ENCODE peak calls at places on chromosomes 16 and 17, in nine cellular contexts. W, M, P, J, I, S, D, R and K are unnamed samples.

GRCh38 chr16:66052745-66053144 is 313.7 kb upstream of the CDH5 start:
- DNase-seq in W (no peak), M (no peak), P (no peak), J (no peak), I (no peak), S (no peak), D (no peak), R (no peak), K (peak; percentile 5)

GRCh38 chr16:19005561-19006445 is 22.1 kb downstream of the TMC7 start:
- DNase-seq in W (no peak), M (peak; percentile 24), P (no peak), J (no peak), I (peak; percentile 95), S (no peak), D (no peak), R (peak; percentile 57), K (peak; percentile 95)

GRCh38 chr16:13864689-13865088 is 55.3 kb upstream of the ERCC4 start:
- DNase-seq in W (no peak), M (no peak), P (no peak), J (no peak), I (no peak), S (no peak), D (no peak), R (no peak), K (no peak)

GRCh38 chr16:61042736-61043135 is 993.5 kb downstream of the CDH8 start:
- DNase-seq in W (no peak), M (no peak), P (no peak), J (no peak), I (no peak), S (no peak), D (no peak), R (peak; percentile 73), K (no peak)

GRCh38 chr16:2824626-2825025 is 5.5 kb upstream of the ZG16B start:
- DNase-seq in W (peak; percentile 4), M (no peak), P (peak; percentile 32), J (no peak), I (no peak), S (no peak), D (no peak), R (no peak), K (no peak)

GRCh38 chr16:780296-780695 is 7.9 kb downstream of the RPUSD1 start:
- DNase-seq in W (no peak), M (no peak), P (no peak), J (no peak), I (no peak), S (no peak), D (no peak), R (no peak), K (no peak)

GRCh38 chr17:10631048-10631700 is 25.9 kb downstream of the MYH3 start:
- DNase-seq in W (no peak), M (no peak), P (no peak), J (no peak), I (no peak), S (no peak), D (no peak), R (peak; percentile 50), K (no peak)

GRCh38 chr16:71781741-71782140 is 26.9 kb downstream of the AP1G1 start:
- DNase-seq in W (no peak), M (no peak), P (no peak), J (no peak), I (no peak), S (no peak), D (no peak), R (no peak), K (no peak)

GRCh38 chr16:87464691-87465300 is 28.0 kb downstream of the ZCCHC14 start:
- DNase-seq in W (peak; percentile 64), M (peak; percentile 61), P (peak; percentile 93), J (peak; percentile 88), I (no peak), S (no peak), D (peak; percentile 56), R (no peak), K (no peak)

GRCh38 chr17:76252040-76252954 is 12.0 kb upstream of the RNF157 start:
- DNase-seq in W (no peak), M (no peak), P (peak; percentile 77), J (peak; percentile 80), I (peak; percentile 28), S (no peak), D (no peak), R (no peak), K (peak; percentile 93)

GRCh38 chr17:48492401-48493298 is 38.2 kb downstream of the HOXB1 start:
- DNase-seq in W (peak; percentile 76), M (peak; percentile 64), P (no peak), J (no peak), I (no peak), S (peak; percentile 47), D (peak; percentile 61), R (peak; percentile 72), K (no peak)

GRCh38 chr16:78895661-78896060 is 704.9 kb downstream of the MAF start:
- DNase-seq in W (no peak), M (no peak), P (no peak), J (no peak), I (no peak), S (no peak), D (no peak), R (no peak), K (no peak)

GRCh38 chr17:33922971-33923370 is 332.1 kb upstream of the CCL2 start:
- DNase-seq in W (no peak), M (no peak), P (no peak), J (no peak), I (no peak), S (no peak), D (no peak), R (no peak), K (no peak)

GRCh38 chr17:39923836-39924690 is 3.3 kb downstream of the ORMDL3 start:
- DNase-seq in W (no peak), M (no peak), P (no peak), J (no peak), I (no peak), S (no peak), D (no peak), R (peak; percentile 51), K (no peak)

GRCh38 chr17:83189673-83190385 is 110.4 kb downstream of the METRNL start:
- DNase-seq in W (peak; percentile 24), M (peak; percentile 43), P (peak; percentile 69), J (peak; percentile 90), I (no peak), S (no peak), D (peak; percentile 5), R (no peak), K (no peak)

GRCh38 chr17:83192161-83192788 is 112.9 kb downstream of the METRNL start:
- DNase-seq in W (peak; percentile 12), M (peak; percentile 16), P (peak; percentile 81), J (no peak), I (peak; percentile 27), S (no peak), D (peak; percentile 9), R (no peak), K (no peak)

GRCh38 chr17:83189013-83189672 is 109.7 kb downstream of the METRNL start:
- DNase-seq in W (peak; percentile 7), M (no peak), P (peak; percentile 62), J (no peak), I (peak; percentile 26), S (no peak), D (peak; percentile 1), R (no peak), K (no peak)

GRCh38 chr17:83191388-83192160 is 112.2 kb downstream of the METRNL start:
- DNase-seq in W (peak; percentile 13), M (no peak), P (peak; percentile 64), J (no peak), I (peak; percentile 28), S (no peak), D (peak; percentile 4), R (no peak), K (no peak)

GRCh38 chr17:83190601-83191387 is 111.4 kb downstream of the METRNL start:
- DNase-seq in W (peak; percentile 10), M (no peak), P (peak; percentile 62), J (no peak), I (no peak), S (no peak), D (no peak), R (no peak), K (no peak)
- H3K27ac ChIP-seq in W (no peak overlapping the region), M (no peak overlapping the region), P (no peak overlapping the region), J (no peak overlapping the region), I (no peak overlapping the region), S (no peak overlapping the region), D (no peak overlapping the region), R (no peak overlapping the region), K (no peak overlapping the region)

DNA sequence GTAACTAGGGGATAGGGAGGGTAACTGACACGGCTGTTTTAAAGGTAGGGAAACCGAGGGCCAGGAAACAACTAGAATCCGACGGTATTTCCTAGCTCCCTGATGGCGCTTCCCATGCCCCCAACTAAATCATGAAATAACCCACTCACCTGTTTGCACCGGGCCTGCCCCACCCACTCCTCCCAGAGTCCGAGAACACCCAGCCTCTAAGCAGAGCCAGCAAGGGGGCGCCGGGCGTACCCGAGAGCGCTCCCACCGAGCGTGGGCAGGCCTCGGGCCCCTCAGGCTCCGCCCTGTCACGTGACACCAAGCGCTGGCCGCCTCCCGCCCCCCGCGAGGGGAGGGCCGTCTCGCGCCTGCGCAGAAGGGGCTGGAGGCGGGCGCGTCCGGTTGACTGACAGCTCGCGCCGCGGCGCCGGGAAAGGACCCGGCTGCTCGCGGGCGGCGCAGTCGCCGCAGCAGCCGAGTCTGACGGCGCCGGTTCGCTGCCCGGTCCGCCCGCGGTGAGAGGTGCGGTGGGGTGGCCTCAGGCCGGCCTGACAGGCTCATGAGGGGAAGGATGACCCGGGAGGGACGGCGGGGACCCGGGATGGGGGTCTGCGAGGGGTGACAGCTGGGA is at the start of gene KIAA0513:
- DNase-seq in W (peak; percentile 94), M (peak; percentile 93), P (peak; percentile 95), J (peak; percentile 84), I (peak; percentile 93), S (peak; percentile 92), D (peak; percentile 95), R (peak; percentile 98), K (no peak)
- H3K27ac ChIP-seq in W (peak within 1 kb of the TSS; percentile 86), M (peak within 1 kb of the TSS; percentile 77), P (peak within 1 kb of the TSS; percentile 73), J (peak within 1 kb of the TSS; percentile 65), I (peak within 1 kb of the TSS; percentile 89), S (peak within 1 kb of the TSS; percentile 76), D (peak within 1 kb of the TSS; percentile 87), R (no peak within 1 kb of the TSS), K (peak within 1 kb of the TSS; percentile 49)

GRCh38 chr17:61335105-61335844 is 64.4 kb upstream of the TBX2 start:
- DNase-seq in W (no peak), M (no peak), P (no peak), J (no peak), I (no peak), S (no peak), D (no peak), R (no peak), K (no peak)
- H3K27ac ChIP-seq in W (no peak overlapping the region), M (peak overlapping the region; percentile 69), P (peak overlapping the region; percentile 38), J (peak overlapping the region; percentile 68), I (no peak overlapping the region), S (no peak overlapping the region), D (no peak overlapping the region), R (no peak overlapping the region), K (no peak overlapping the region)

DNA sequence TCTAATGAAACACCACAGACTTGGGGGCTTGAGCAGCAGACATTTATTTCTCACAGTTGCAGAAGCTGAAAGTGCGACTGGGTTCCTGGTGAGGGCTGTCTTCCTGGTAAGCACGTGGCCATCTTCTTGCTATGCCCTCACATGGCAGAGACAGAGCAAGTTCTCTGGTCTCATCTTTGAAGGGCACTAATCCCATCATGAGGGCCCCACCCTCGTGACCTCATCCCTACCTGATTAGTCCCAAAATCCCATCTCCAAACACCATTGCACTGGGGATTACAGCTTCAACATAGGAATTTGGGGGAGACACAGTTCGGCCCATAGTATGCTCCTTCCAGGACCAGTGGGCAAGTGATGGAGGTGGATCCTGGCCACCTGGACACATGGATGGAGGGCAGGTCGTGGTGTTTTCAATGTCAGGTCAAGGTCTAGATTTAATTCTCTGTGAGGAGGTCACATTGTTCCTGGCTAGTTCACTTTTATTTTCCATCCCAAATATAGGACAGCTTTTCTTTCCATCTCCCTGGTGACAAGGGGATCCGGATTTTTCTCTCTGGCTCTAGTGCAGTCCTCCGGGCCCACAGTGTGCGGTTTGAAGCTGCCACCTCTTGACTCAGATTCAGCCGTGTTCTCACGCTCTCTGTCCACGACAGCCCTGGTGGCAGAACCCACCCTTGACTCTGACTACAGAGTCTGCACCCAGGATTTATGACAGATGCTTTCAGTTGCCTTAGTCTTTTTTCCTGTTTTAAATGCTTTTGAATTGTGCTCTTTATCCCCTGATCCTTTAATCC is 160.5 kb upstream of the NOL11 start:
- DNase-seq in W (no peak), M (no peak), P (no peak), J (no peak), I (no peak), S (no peak), D (no peak), R (no peak), K (no peak)
- H3K27ac ChIP-seq in W (no peak overlapping the region), M (no peak overlapping the region), P (no peak overlapping the region), J (no peak overlapping the region), I (peak overlapping the region; percentile 38), S (no peak overlapping the region), D (no peak overlapping the region), R (no peak overlapping the region), K (peak overlapping the region; percentile 42)